ENCODE peak calls at places on chromosome X, in nine cellular contexts. G is nephron progenitor cell, W is fibroblast of the aortic adventitia, R is H9, Z is heart left ventricle, X is body of pancreas, Y is thyroid gland, E is foreskin fibroblast, C is GM06990. J is an unnamed sample.

GRCh38 chrX:110087485-110088356 is 84.8 kb downstream of the TMEM164 start:
- DNase-seq in G (no peak), W (peak), R (no peak), Z (no peak), X (no peak), Y (no peak), E (peak), C (no peak), J (no peak)

GRCh38 chrX:110114260-110114776 is 111.4 kb downstream of the TMEM164 start:
- DNase-seq in G (no peak), W (no peak), R (no peak), Z (no peak), X (no peak), Y (no peak), E (no peak), C (no peak), J (no peak)

GRCh38 chrX:19624754-19625153 is 109.4 kb upstream of the MAP3K15 start:
- DNase-seq in G (no peak), W (no peak), R (no peak), Z (no peak), X (no peak), Y (no peak), E (no peak), C (no peak), J (no peak)

GRCh38 chrX:9349572-9350259 is 115.1 kb upstream of the TBL1X start:
- DNase-seq in G (no peak), W (peak), R (no peak), Z (no peak), X (no peak), Y (no peak), E (no peak), C (no peak), J (no peak)

GRCh38 chrX:103651374-103651773 is 22.6 kb downstream of the TCEAL1 start:
- DNase-seq in G (no peak), W (no peak), R (no peak), Z (no peak), X (no peak), Y (no peak), E (no peak), C (no peak), J (no peak)

GRCh38 chrX:123753656-123754350 is 21.0 kb upstream of the THOC2 start:
- DNase-seq in G (no peak), W (no peak), R (no peak), Z (no peak), X (no peak), Y (peak), E (no peak), C (no peak), J (no peak)

GRCh38 chrX:65127804-65128203 is 151.6 kb upstream of the ZC4H2 start:
- DNase-seq in G (no peak), W (no peak), R (no peak), Z (no peak), X (no peak), Y (no peak), E (no peak), C (no peak), J (no peak)

GRCh38 chrX:24479924-24480722 is 15.0 kb downstream of the PDK3 start:
- DNase-seq in G (no peak), W (no peak), R (no peak), Z (peak), X (no peak), Y (no peak), E (no peak), C (peak), J (no peak)

GRCh38 chrX:130606415-130606814 is 204.6 kb downstream of the RBMX2 start:
- DNase-seq in G (no peak), W (no peak), R (no peak), Z (no peak), X (no peak), Y (no peak), E (no peak), C (no peak), J (no peak)

GRCh38 chrX:109270580-109271484 is 211.1 kb downstream of the GUCY2F start:
- DNase-seq in G (no peak), W (peak), R (no peak), Z (no peak), X (no peak), Y (no peak), E (no peak), C (peak), J (no peak)

GRCh38 chrX:25180242-25180641 is 164.5 kb upstream of the ARX start:
- DNase-seq in G (no peak), W (no peak), R (no peak), Z (no peak), X (no peak), Y (no peak), E (no peak), C (no peak), J (no peak)

GRCh38 chrX:19886888-19887531 is 390 bp downstream of the SH3KBP1 start:
- DNase-seq in G (peak), W (no peak), R (no peak), Z (peak), X (peak), Y (peak), E (no peak), C (no peak), J (peak)

GRCh38 chrX:7448123-7448522 is 300.2 kb upstream of the PUDP start:
- DNase-seq in G (no peak), W (no peak), R (no peak), Z (no peak), X (no peak), Y (no peak), E (no peak), C (no peak), J (no peak)

GRCh38 chrX:139642241-139642927 is 65.6 kb downstream of the MCF2 start:
- DNase-seq in G (peak), W (peak), R (peak), Z (no peak), X (no peak), Y (no peak), E (no peak), C (no peak), J (no peak)

GRCh38 chrX:151902813-151903591 is 9.7 kb upstream of the MAGEA4 start:
- DNase-seq in G (no peak), W (peak), R (no peak), Z (peak), X (no peak), Y (peak), E (peak), C (no peak), J (peak)

GRCh38 chrX:107566603-107567262 is 61.6 kb upstream of the PRPS1 start:
- DNase-seq in G (no peak), W (peak), R (no peak), Z (no peak), X (no peak), Y (no peak), E (no peak), C (no peak), J (no peak)

GRCh38 chrX:19122641-19123009 is 357 bp upstream of the ADGRG2 start:
- DNase-seq in G (no peak), W (no peak), R (no peak), Z (no peak), X (no peak), Y (no peak), E (no peak), C (no peak), J (no peak)

GRCh38 chrX:153494541-153495361 is at the start of gene BGN:
- DNase-seq in G (peak), W (peak), R (peak), Z (peak), X (no peak), Y (peak), E (peak), C (no peak), J (peak)
- TF ChIP-seq CTCF in G (peak), W (peak), R (peak), Z (peak), X (no peak), Y (peak), E (peak), C (no peak), J (no peak)

GRCh38 chrX:41759817-41760216 is 35.8 kb downstream of the GPR82 start:
- DNase-seq in G (no peak), W (peak), R (no peak), Z (no peak), X (no peak), Y (no peak), E (peak), C (peak), J (peak)
- TF ChIP-seq CTCF in G (peak), W (peak), R (peak), Z (peak), X (peak), Y (no peak), E (peak), C (peak), J (peak)

GRCh38 chrX:146456058-146456457 is 353.5 kb upstream of the CXorf51B start:
- DNase-seq in G (no peak), W (no peak), R (no peak), Z (no peak), X (no peak), Y (no peak), E (no peak), C (no peak), J (no peak)
- TF ChIP-seq CTCF in G (no peak), W (no peak), R (peak), Z (no peak), X (no peak), Y (no peak), E (no peak), C (no peak), J (no peak)

GRCh38 chrX:41922694-41923171 is 621 bp downstream of the CASK start:
- DNase-seq in G (peak), W (peak), R (peak), Z (peak), X (peak), Y (peak), E (no peak), C (peak), J (peak)

GRCh38 chrX:41922125-41922521 is 1.2 kb downstream of the CASK start:
- DNase-seq in G (no peak), W (peak), R (no peak), Z (peak), X (no peak), Y (no peak), E (no peak), C (no peak), J (peak)

GRCh38 chrX:41921492-41922124 is 1.7 kb downstream of the CASK start:
- DNase-seq in G (no peak), W (peak), R (no peak), Z (no peak), X (no peak), Y (no peak), E (peak), C (peak), J (no peak)

GRCh38 chrX:41923925-41924693 is 755 bp upstream of the CASK start:
- DNase-seq in G (no peak), W (peak), R (peak), Z (no peak), X (peak), Y (peak), E (no peak), C (no peak), J (peak)

DNA sequence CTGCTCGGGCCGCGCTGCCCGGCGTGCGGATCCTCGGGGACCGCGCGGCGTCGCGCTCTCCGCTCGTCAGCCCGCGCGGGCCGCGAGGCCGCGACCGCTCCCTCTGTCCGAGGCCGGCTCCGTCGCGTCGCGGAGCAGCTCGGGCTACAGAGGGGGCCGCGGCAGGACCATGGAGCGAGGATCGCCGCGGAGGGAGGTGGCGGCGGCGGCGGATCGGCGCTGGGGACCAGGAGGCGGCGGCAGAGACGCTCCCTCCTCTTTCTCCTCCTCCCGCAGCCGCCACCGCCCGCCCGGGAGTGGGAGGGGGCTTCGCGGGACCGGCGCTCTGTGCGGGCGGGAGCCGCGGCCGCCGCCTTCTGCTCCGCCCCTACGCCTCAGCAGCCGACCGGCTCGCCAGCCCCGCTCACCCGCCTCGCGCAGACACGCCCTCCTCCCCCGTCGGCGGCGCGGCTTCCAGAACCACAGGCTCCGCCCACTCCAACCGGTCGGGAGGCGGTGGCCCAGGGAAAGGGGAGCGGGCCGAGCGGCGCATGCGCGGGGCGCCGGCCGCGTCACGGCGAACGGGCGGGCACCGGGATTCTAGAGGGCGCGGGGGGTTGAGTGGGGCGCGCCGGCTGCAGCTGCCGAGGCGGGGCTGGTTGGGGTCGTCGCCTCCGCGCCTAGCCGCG is at the start of gene CASK:
- DNase-seq in G (peak), W (peak), R (peak), Z (peak), X (peak), Y (peak), E (peak), C (peak), J (peak)
- TF ChIP-seq CTCF in G (no peak), W (no peak), R (no peak), Z (no peak), X (peak), Y (no peak), E (no peak), C (no peak), J (no peak)

DNA sequence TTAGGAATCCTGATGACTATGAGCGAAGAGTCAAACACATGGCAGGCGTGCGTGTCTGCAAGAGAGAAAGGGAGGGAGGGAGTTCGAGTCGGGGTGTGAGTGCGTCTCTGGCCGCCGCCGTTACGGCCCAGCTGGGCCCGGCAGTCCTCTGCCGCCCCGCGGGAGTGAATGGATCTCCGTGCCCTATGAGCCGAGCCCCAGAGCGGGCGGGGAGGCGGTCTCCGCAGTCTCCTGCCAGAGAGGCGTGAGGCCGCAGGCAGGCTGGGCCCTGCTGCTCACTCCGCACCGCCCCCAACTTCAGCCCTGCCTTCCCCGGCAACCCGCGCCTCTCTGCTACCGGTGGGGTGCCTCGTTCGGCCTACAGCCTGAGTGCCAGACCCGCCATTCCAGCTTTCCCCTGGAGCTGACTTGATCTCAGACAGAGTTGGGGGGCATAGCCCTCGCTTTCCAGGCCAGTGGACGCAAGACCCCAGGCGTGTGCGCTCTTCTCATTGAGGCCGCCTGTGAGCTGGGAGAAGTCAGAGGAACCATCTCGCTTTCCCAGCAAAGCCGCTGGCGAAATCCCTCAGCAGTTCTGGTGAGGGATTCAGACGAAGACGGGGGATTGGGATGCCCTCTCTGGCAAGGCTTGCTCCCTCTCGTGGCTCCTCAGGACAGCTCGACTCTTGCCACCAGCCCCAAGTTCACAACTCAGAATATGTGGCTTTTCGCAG is 1.4 kb downstream of the SLC16A2 start:
- DNase-seq in G (peak), W (peak), R (peak), Z (peak), X (peak), Y (peak), E (peak), C (peak), J (peak)
- TF ChIP-seq CTCF in G (no peak), W (peak), R (peak), Z (no peak), X (no peak), Y (no peak), E (peak), C (no peak), J (no peak)

GRCh38 chrX:39815621-39816020 is 282.1 kb downstream of the BCOR start:
- DNase-seq in G (no peak), W (no peak), R (peak), Z (no peak), X (no peak), Y (no peak), E (no peak), C (no peak), J (no peak)

GRCh38 chrX:39813631-39814246 is 284.0 kb downstream of the BCOR start:
- DNase-seq in G (no peak), W (peak), R (no peak), Z (peak), X (peak), Y (peak), E (peak), C (no peak), J (no peak)

GRCh38 chrX:39811391-39811790 is 286.4 kb downstream of the BCOR start:
- DNase-seq in G (no peak), W (no peak), R (no peak), Z (no peak), X (peak), Y (no peak), E (no peak), C (no peak), J (no peak)

GRCh38 chrX:39816871-39817731 is 280.7 kb downstream of the BCOR start:
- DNase-seq in G (no peak), W (peak), R (peak), Z (no peak), X (no peak), Y (no peak), E (peak), C (no peak), J (no peak)

GRCh38 chrX:39814391-39814790 is 283.4 kb downstream of the BCOR start:
- DNase-seq in G (no peak), W (peak), R (no peak), Z (no peak), X (no peak), Y (peak), E (no peak), C (no peak), J (no peak)
- TF ChIP-seq CTCF in G (peak), W (peak), R (peak), Z (peak), X (peak), Y (peak), E (peak), C (peak), J (peak)

GRCh38 chrX:15854080-15854655 is 445 bp downstream of the AP1S2 start:
- DNase-seq in G (peak), W (peak), R (peak), Z (peak), X (peak), Y (peak), E (no peak), C (peak), J (peak)
- TF ChIP-seq CTCF in G (no peak), W (peak), R (peak), Z (no peak), X (peak), Y (no peak), E (no peak), C (peak), J (no peak)

GRCh38 chrX:55713635-55714034 is 3.9 kb upstream of the RRAGB start:
- DNase-seq in G (no peak), W (no peak), R (no peak), Z (no peak), X (no peak), Y (no peak), E (no peak), C (no peak), J (no peak)

GRCh38 chrX:55714111-55714510 is 3.4 kb upstream of the RRAGB start:
- DNase-seq in G (no peak), W (no peak), R (no peak), Z (no peak), X (no peak), Y (no peak), E (no peak), C (no peak), J (no peak)

GRCh38 chrX:55716937-55717336 is 612 bp upstream of the RRAGB start:
- DNase-seq in G (no peak), W (no peak), R (no peak), Z (no peak), X (no peak), Y (no peak), E (no peak), C (no peak), J (no peak)

GRCh38 chrX:55715847-55716246 is 1.7 kb upstream of the RRAGB start:
- DNase-seq in G (no peak), W (no peak), R (peak), Z (no peak), X (no peak), Y (no peak), E (no peak), C (peak), J (no peak)

GRCh38 chrX:55717521-55718497 is at the start of gene RRAGB:
- DNase-seq in G (peak), W (peak), R (peak), Z (peak), X (peak), Y (peak), E (peak), C (peak), J (peak)
- TF ChIP-seq CTCF in G (peak), W (peak), R (peak), Z (peak), X (peak), Y (peak), E (peak), C (peak), J (peak)

GRCh38 chrX:48897621-48898306 is at the start of the genes PQBP1 and TIMM17B:
- DNase-seq in G (peak), W (peak), R (peak), Z (peak), X (peak), Y (peak), E (peak), C (peak), J (peak)
- TF ChIP-seq CTCF in G (no peak), W (no peak), R (no peak), Z (no peak), X (no peak), Y (no peak), E (no peak), C (no peak), J (no peak)

GRCh38 chrX:72604705-72605104 is 32.1 kb upstream of the HDAC8 start:
- DNase-seq in G (no peak), W (no peak), R (no peak), Z (no peak), X (no peak), Y (no peak), E (no peak), C (no peak), J (no peak)

GRCh38 chrX:72604112-72604511 is 31.5 kb upstream of the HDAC8 start:
- DNase-seq in G (no peak), W (no peak), R (no peak), Z (no peak), X (no peak), Y (no peak), E (no peak), C (no peak), J (no peak)

GRCh38 chrX:72609313-72609712 is 36.7 kb upstream of the HDAC8 start:
- DNase-seq in G (no peak), W (peak), R (no peak), Z (no peak), X (no peak), Y (no peak), E (no peak), C (no peak), J (no peak)
- TF ChIP-seq CTCF in G (no peak), W (no peak), R (peak), Z (no peak), X (peak), Y (no peak), E (peak), C (peak), J (no peak)